ENCODE peak calls at places on chromosomes 7 and 10, in eight cellular contexts. V, O, B, A, C, M, D and N are unnamed samples.

GRCh38 chr10:97718178-97718577 is 4.6 kb downstream of the MARVELD1 start:
- DNase-seq in M (no peak), B (no peak), A (no peak), D (no peak), C (no peak), V (no peak), O (no peak), N (no peak)

GRCh38 chr10:7763929-7764328 is 23.9 kb downstream of the KIN start:
- DNase-seq in O (no peak), D (no peak), B (no peak), V (no peak), C (no peak), M (no peak), A (no peak), N (no peak)

GRCh38 chr10:109668137-109668536 is 255.2 kb downstream of the XPNPEP1 start:
- DNase-seq in V (no peak), C (no peak), M (peak), D (no peak), A (no peak), B (no peak), O (no peak), N (no peak)

GRCh38 chr7:75599244-75599771 is 107.2 kb downstream of the SPDYE5 start:
- DNase-seq in O (no peak), V (peak), D (no peak), C (no peak), M (no peak), A (no peak), B (no peak), N (peak)

GRCh38 chr10:103699611-103700435 is 155.6 kb downstream of the SH3PXD2A start:
- DNase-seq in C (no peak), A (no peak), M (no peak), O (no peak), B (no peak), V (no peak), D (no peak), N (no peak)

GRCh38 chr10:5524721-5525531 is at the start of gene CALML3:
- DNase-seq in O (no peak), B (no peak), M (no peak), A (no peak), D (no peak), V (no peak), C (no peak), N (no peak)

GRCh38 chr7:138449580-138449979 is 10.5 kb upstream of the TRIM24 start:
- DNase-seq in C (no peak), B (peak), M (no peak), V (no peak), D (no peak), O (peak), A (peak), N (peak)

GRCh38 chr10:29611796-29612381 is 22.9 kb downstream of the SVIL start:
- DNase-seq in B (no peak), D (no peak), M (no peak), O (no peak), C (no peak), V (no peak), A (no peak), N (no peak)

GRCh38 chr7:140625908-140626868 is 14.4 kb downstream of the DENND2A start:
- DNase-seq in C (peak), O (peak), M (peak), D (peak), A (no peak), B (no peak), V (peak), N (peak)

GRCh38 chr7:136654406-136654805 is 214.0 kb upstream of the CHRM2 start:
- DNase-seq in B (no peak), V (peak), D (no peak), C (no peak), O (no peak), A (no peak), M (no peak), N (no peak)

GRCh38 chr7:94344826-94345225 is 49.9 kb upstream of the COL1A2 start:
- DNase-seq in V (peak), M (peak), B (no peak), C (no peak), D (peak), A (no peak), O (no peak), N (no peak)

GRCh38 chr7:97064972-97065587 is 40.4 kb upstream of the DLX5 start:
- DNase-seq in D (peak), M (peak), C (no peak), A (no peak), B (no peak), O (peak), V (peak), N (peak)

GRCh38 chr10:71033396-71033980 is 145.1 kb upstream of the PCBD1 start:
- DNase-seq in A (no peak), V (no peak), C (no peak), O (no peak), B (no peak), D (no peak), M (no peak), N (no peak)

GRCh38 chr10:84108797-84109196 is 30.5 kb upstream of the GHITM start:
- DNase-seq in M (no peak), B (no peak), V (no peak), O (no peak), D (no peak), A (no peak), C (no peak), N (no peak)

GRCh38 chr7:102872460-102872859 is 40.3 kb upstream of the LRRC17 start:
- DNase-seq in M (peak), D (peak), B (no peak), C (no peak), A (no peak), V (peak), O (peak), N (peak)

GRCh38 chr7:37916017-37916672 is 472 bp downstream of the SFRP4 start:
- DNase-seq in A (no peak), B (no peak), C (peak), O (peak), M (no peak), D (no peak), V (no peak), N (peak)

GRCh38 chr7:43559939-43560335 is 23.0 kb upstream of the STK17A start:
- DNase-seq in M (no peak), B (no peak), V (no peak), C (no peak), O (no peak), D (no peak), A (no peak), N (no peak)

GRCh38 chr10:71052261-71052660 is 160.1 kb upstream of the UNC5B start:
- DNase-seq in C (no peak), B (no peak), A (no peak), M (no peak), O (no peak), V (no peak), D (no peak), N (no peak)

GRCh38 chr7:129703751-129704150 is 92.2 kb downstream of the NRF1 start:
- DNase-seq in V (no peak), D (no peak), O (no peak), M (no peak), A (no peak), C (no peak), B (no peak), N (no peak)

GRCh38 chr7:15086171-15086745 is 183.7 kb upstream of the DGKB start:
- DNase-seq in V (no peak), A (no peak), D (peak), B (no peak), M (no peak), O (no peak), C (no peak), N (peak)

GRCh38 chr10:114681542-114681941 is 23.5 kb upstream of the ABLIM1 start:
- DNase-seq in M (peak), B (no peak), O (no peak), A (no peak), D (peak), V (peak), C (no peak), N (peak)

GRCh38 chr7:33854178-33854577 is 51.2 kb upstream of the BMPER start:
- DNase-seq in D (peak), C (no peak), B (no peak), A (no peak), M (peak), V (peak), O (no peak), N (no peak)

GRCh38 chr10:21184216-21184615 is 287.1 kb upstream of the NEBL start:
- DNase-seq in C (no peak), A (no peak), M (peak), D (peak), O (no peak), V (peak), B (no peak), N (peak)

GRCh38 chr10:99531026-99531695 is 1.6 kb upstream of the NKX2-3 start:
- DNase-seq in O (no peak), B (no peak), A (no peak), V (no peak), D (no peak), C (no peak), M (no peak), N (no peak)

GRCh38 chr7:98276241-98276761 is 5.2 kb upstream of the BRI3 start:
- DNase-seq in A (no peak), B (no peak), V (no peak), M (peak), C (no peak), D (no peak), O (peak), N (no peak)

GRCh38 chr10:17375936-17376584 is 78.3 kb downstream of the ST8SIA6 start:
- DNase-seq in B (no peak), O (peak), C (no peak), A (no peak), D (peak), V (no peak), M (no peak), N (peak)

GRCh38 chr7:42886129-42886528 is 25.7 kb downstream of the C7orf25 start:
- DNase-seq in B (no peak), A (no peak), V (no peak), C (no peak), M (peak), D (peak), O (peak), N (peak)

GRCh38 chr7:54825368-54825767 is 66.4 kb upstream of the SEC61G start:
- DNase-seq in C (no peak), O (no peak), B (no peak), A (no peak), V (no peak), M (no peak), D (no peak), N (no peak)

GRCh38 chr7:4450483-4450882 is 231.6 kb upstream of the FOXK1 start:
- DNase-seq in D (no peak), M (no peak), O (no peak), C (no peak), B (no peak), V (no peak), A (no peak), N (no peak)

GRCh38 chr10:49831352-49832040 is 69.4 kb upstream of the OGDHL start:
- DNase-seq in D (no peak), C (no peak), M (no peak), B (no peak), O (no peak), A (no peak), V (peak), N (peak)

GRCh38 chr10:100725869-100726426 is 19.4 kb upstream of the PAX2 start:
- DNase-seq in D (no peak), M (no peak), A (no peak), C (no peak), B (no peak), V (no peak), O (no peak), N (no peak)

GRCh38 chr7:157276091-157276561 is 60.7 kb upstream of the DNAJB6 start:
- DNase-seq in O (no peak), A (no peak), M (no peak), V (no peak), C (no peak), D (no peak), B (no peak), N (no peak)

GRCh38 chr7:104979167-104979841 is 34.7 kb upstream of the KMT2E start:
- DNase-seq in A (no peak), C (peak), D (peak), B (no peak), M (no peak), V (peak), O (no peak), N (peak)

GRCh38 chr10:13221572-13221971 is 12.6 kb downstream of the UCMA start:
- DNase-seq in V (no peak), C (no peak), B (no peak), O (no peak), M (peak), D (no peak), A (no peak), N (no peak)

GRCh38 chr7:116161733-116162132 is 48.6 kb upstream of the TES start:
- DNase-seq in V (no peak), D (no peak), A (no peak), C (no peak), O (no peak), B (no peak), M (no peak), N (peak)

GRCh38 chr10:126012485-126012884 is 116.1 kb downstream of the FANK1 start:
- DNase-seq in A (no peak), V (peak), D (peak), M (peak), B (no peak), C (no peak), O (no peak), N (no peak)

GRCh38 chr10:48806282-48806681 is 121.6 kb downstream of the WDFY4 start:
- DNase-seq in M (no peak), A (no peak), B (no peak), D (no peak), O (no peak), V (no peak), C (no peak), N (no peak)

GRCh38 chr7:100604976-100605911 is 3.1 kb downstream of the PCOLCE start:
- DNase-seq in O (peak), D (no peak), B (peak), A (peak), M (peak), C (peak), V (peak), N (no peak)

GRCh38 chr10:118568327-118568848 is 27.1 kb downstream of the PRLHR start:
- DNase-seq in B (no peak), O (peak), D (peak), A (peak), C (no peak), M (peak), V (peak), N (peak)

GRCh38 chr10:124563320-124563719 is 101.7 kb downstream of the LHPP start:
- DNase-seq in M (no peak), V (no peak), O (no peak), C (no peak), B (no peak), A (no peak), D (no peak), N (no peak)

GRCh38 chr10:124566981-124567835 is 105.6 kb downstream of the LHPP start:
- DNase-seq in A (no peak), O (no peak), V (no peak), C (peak), B (no peak), D (no peak), M (no peak), N (no peak)

GRCh38 chr10:124566222-124566888 is 104.7 kb downstream of the LHPP start:
- DNase-seq in O (no peak), M (no peak), B (no peak), A (no peak), V (no peak), C (no peak), D (no peak), N (no peak)

GRCh38 chr10:124564881-124565280 is 103.3 kb downstream of the LHPP start:
- DNase-seq in D (no peak), B (no peak), M (no peak), C (no peak), O (no peak), V (no peak), A (no peak), N (no peak)

GRCh38 chr10:124565565-124566221 is 104.1 kb downstream of the LHPP start:
- DNase-seq in M (peak), A (no peak), O (peak), C (peak), B (no peak), V (no peak), D (peak), N (peak)
- H3K4me3 ChIP-seq in M (no peak), A (no peak), O (no peak), C (no peak), B (no peak), V (no peak), D (no peak), N (no peak)

GRCh38 chr10:51075802-51076201 is 1.5 kb downstream of the PRKG1 start:
- DNase-seq in M (no peak), A (no peak), B (no peak), C (no peak), O (no peak), V (no peak), D (no peak), N (no peak)
- H3K4me3 ChIP-seq in M (peak), A (no peak), B (peak), C (peak), O (no peak), V (no peak), D (no peak), N (no peak)

GRCh38 chr10:69090687-69091450 is 3.0 kb downstream of the SRGN start:
- DNase-seq in A (no peak), M (peak), O (no peak), B (no peak), C (no peak), D (peak), V (peak), N (no peak)
- H3K4me3 ChIP-seq in A (peak), M (peak), O (no peak), B (peak), C (peak), D (no peak), V (no peak), N (no peak)

DNA sequence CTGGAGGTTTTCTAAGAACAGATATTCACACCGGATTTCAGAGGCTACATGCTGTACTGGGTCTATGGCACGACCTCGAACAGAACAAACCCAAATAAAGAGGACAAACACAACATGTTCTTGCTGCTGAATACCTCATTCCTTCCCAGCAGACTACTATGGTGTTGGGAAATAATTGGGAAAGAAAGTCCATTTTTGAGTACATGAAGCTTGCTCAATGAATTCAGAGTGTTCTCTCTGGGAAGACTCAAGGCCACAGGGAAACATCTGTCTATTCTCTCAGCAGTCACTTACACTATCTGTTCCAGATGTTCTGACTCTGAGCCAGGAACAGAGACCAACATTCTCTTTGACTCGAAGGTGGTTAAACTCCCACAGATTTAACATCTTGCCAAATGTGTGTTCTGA is 30.9 kb downstream of the LAMB1 start:
- DNase-seq in D (peak), V (peak), B (no peak), M (no peak), C (no peak), A (no peak), O (no peak), N (peak)
- H3K4me3 ChIP-seq in D (no peak), V (no peak), B (no peak), M (no peak), C (no peak), A (no peak), O (no peak), N (no peak)

GRCh38 chr10:95475003-95475383 is 86.2 kb downstream of the SORBS1 start:
- DNase-seq in M (no peak), D (no peak), B (no peak), O (no peak), V (no peak), C (no peak), A (no peak), N (no peak)

GRCh38 chr10:95474228-95475002 is 86.8 kb downstream of the SORBS1 start:
- DNase-seq in O (no peak), M (no peak), V (peak), C (no peak), A (no peak), B (no peak), D (peak), N (no peak)

GRCh38 chr10:95476482-95477174 is 84.5 kb downstream of the SORBS1 start:
- DNase-seq in V (no peak), C (no peak), M (no peak), B (no peak), O (no peak), D (no peak), A (no peak), N (no peak)

GRCh38 chr10:95477175-95477520 is 84.0 kb downstream of the SORBS1 start:
- DNase-seq in M (no peak), A (no peak), D (no peak), V (no peak), C (no peak), B (no peak), O (no peak), N (no peak)

DNA sequence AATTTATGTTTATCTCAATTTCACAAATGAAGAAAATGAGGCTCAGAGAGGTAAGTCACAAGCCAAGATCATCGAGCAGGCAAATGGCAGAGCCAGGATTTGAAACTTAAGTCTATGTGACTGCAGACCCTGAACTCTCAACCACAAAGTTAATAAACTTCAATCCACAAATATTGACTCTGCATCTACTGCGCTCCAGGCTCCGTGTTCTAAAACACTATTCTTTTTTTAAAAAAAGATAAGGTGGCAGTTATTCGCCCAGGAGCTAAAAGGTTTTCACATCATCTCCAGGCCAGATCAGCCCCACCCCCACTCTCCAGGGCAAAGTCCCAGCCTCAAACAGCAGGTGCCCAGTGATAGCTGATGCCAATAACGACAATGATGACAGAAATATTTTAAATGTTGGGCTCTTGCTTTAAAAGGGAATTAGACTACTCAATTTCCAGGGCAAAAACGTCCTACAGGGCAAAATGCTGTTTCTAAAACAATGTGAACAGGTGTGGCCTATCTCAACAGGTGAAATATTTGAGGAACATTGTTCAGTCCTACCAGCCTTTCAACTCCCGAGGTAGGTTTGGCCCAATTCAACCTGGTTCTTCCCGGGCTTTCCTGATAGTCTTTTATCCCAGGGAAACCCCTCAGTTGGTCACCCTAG is 85.2 kb downstream of the SORBS1 start:
- DNase-seq in V (no peak), B (no peak), O (no peak), C (peak), D (no peak), M (peak), A (no peak), N (no peak)
- H3K4me3 ChIP-seq in V (no peak), B (no peak), O (no peak), C (no peak), D (no peak), M (no peak), A (no peak), N (no peak)

DNA sequence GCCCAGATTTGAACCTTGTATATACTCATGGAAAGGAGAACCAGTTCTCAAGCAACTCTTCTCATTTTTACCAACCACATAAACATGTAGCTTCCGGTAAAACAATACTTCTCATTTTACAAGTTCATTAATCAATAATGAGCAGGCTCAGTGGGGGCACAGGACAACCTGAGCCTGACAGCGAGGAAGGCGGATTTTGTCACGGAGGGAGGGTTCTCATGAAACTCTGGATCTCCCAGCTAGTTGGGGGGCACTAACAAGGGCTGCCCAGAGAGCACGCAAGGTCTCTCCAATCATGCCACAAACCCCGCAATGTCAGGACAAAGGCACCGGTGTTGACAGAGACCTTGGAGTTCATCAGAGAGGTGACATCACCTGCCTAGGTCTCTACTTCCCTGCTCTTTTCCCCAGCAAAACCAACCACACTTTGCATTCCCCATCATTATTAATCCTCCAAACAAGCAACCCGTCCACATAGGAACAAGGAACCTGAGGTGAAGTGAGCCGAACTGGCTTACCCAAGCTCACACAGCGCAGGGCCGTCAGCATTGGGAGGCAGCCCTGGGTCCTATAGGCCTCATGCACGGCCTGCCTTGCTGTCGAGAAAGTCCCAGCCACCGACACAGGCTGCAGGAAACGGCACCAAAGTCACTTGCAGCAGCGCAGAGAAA is 192.1 kb upstream of the KLF14 start:
- DNase-seq in B (peak), A (peak), C (no peak), M (no peak), O (no peak), D (no peak), V (no peak), N (peak)
- H3K4me3 ChIP-seq in B (no peak), A (no peak), C (peak), M (no peak), O (no peak), D (no peak), V (no peak), N (no peak)

GRCh38 chr7:154996756-154997155 is 6.2 kb downstream of the PAXIP1 start:
- DNase-seq in O (no peak), A (no peak), D (no peak), V (no peak), B (no peak), M (no peak), C (no peak), N (no peak)
- H3K4me3 ChIP-seq in O (no peak), A (no peak), D (no peak), V (no peak), B (no peak), M (no peak), C (no peak), N (no peak)